ENCODE peak calls at places on chromosome 6, in four cellular contexts. L is H1, I is GM12878, B is K562. K is an unnamed sample.

GRCh38 chr6:152277826-152278247 is 359.3 kb downstream of the SYNE1 start:
- DNase-seq in B (no peak), I (no peak), L (no peak), K (no peak)

GRCh38 chr6:22343864-22344263 is 47.0 kb upstream of the PRL start:
- DNase-seq in I (no peak), L (no peak), B (no peak), K (no peak)

GRCh38 chr6:19892250-19892649 is 55.1 kb downstream of the ID4 start:
- DNase-seq in I (no peak), B (no peak), L (no peak), K (peak)

GRCh38 chr6:89268776-89269175 is 46.3 kb downstream of the GABRR2 start:
- DNase-seq in B (peak), L (no peak), I (no peak), K (no peak)

GRCh38 chr6:28953039-28953872 is 29.5 kb upstream of the TRIM27 start:
- DNase-seq in L (peak), I (peak), B (peak), K (peak)

GRCh38 chr6:110814488-110815259 is 595 bp downstream of the CDK19 start:
- DNase-seq in L (no peak), B (peak), I (no peak), K (no peak)

GRCh38 chr6:168956884-168957730 is 296.5 kb downstream of the THBS2 start:
- DNase-seq in B (peak), L (peak), I (no peak), K (peak)

GRCh38 chr6:125953502-125953875 is 3.1 kb upstream of the HINT3 start:
- DNase-seq in I (no peak), L (no peak), B (no peak), K (no peak)

GRCh38 chr6:112626468-112627082 is 279.4 kb downstream of the RFPL4B start:
- DNase-seq in B (peak), I (no peak), L (no peak), K (no peak)

GRCh38 chr6:118980063-118980462 is 45.1 kb upstream of the MCM9 start:
- DNase-seq in I (no peak), B (no peak), L (no peak), K (no peak)

GRCh38 chr6:13278184-13278583 is 50.2 kb downstream of the TBC1D7 start:
- DNase-seq in I (no peak), L (peak), B (peak), K (no peak)

GRCh38 chr6:35082046-35082732 is 59.0 kb downstream of the TCP11 start:
- DNase-seq in B (no peak), L (no peak), I (no peak), K (no peak)

GRCh38 chr6:18260448-18261106 is 3.8 kb downstream of the DEK start:
- DNase-seq in L (no peak), B (no peak), I (peak), K (no peak)

GRCh38 chr6:37594895-37595294 is 95.2 kb upstream of the CCDC167 start:
- DNase-seq in I (no peak), B (no peak), L (no peak), K (no peak)

GRCh38 chr6:122747573-122747972 is 31.9 kb upstream of the FABP7 start:
- DNase-seq in I (no peak), L (no peak), B (no peak), K (no peak)

GRCh38 chr6:83057705-83058321 is 7.8 kb downstream of the UBE3D start:
- DNase-seq in L (no peak), B (peak), I (no peak), K (peak)

GRCh38 chr6:146851837-146852236 is 253.1 kb downstream of the ADGB start:
- DNase-seq in B (no peak), I (no peak), L (no peak), K (no peak)

GRCh38 chr6:148235446-148235845 is 107.2 kb upstream of the SASH1 start:
- DNase-seq in L (no peak), I (no peak), B (no peak), K (no peak)

GRCh38 chr6:4351857-4352669 is 216.7 kb upstream of the ECI2 start:
- DNase-seq in L (no peak), B (peak), I (no peak), K (peak)

GRCh38 chr6:159464827-159465226 is 228.2 kb downstream of the SOD2 start:
- DNase-seq in B (no peak), I (no peak), L (no peak), K (no peak)

GRCh38 chr6:12719017-12719416 is 2.5 kb downstream of the PHACTR1 start:
- DNase-seq in I (no peak), L (no peak), B (no peak), K (no peak)

GRCh38 chr6:15678514-15678913 is 15.7 kb upstream of the DTNBP1 start:
- DNase-seq in L (no peak), B (no peak), I (no peak), K (no peak)

GRCh38 chr6:24996145-24996836 is 60.5 kb upstream of the RIPOR2 start:
- DNase-seq in I (no peak), L (no peak), B (no peak), K (no peak)

GRCh38 chr6:134235937-134236751 is 81.8 kb downstream of the SGK1 start:
- DNase-seq in I (peak), L (no peak), B (peak), K (no peak)

GRCh38 chr6:130852844-130853554 is 25.8 kb downstream of the SMLR1 start:
- DNase-seq in L (no peak), B (no peak), I (no peak), K (no peak)

GRCh38 chr6:136525586-136526195 is 24.5 kb downstream of the MAP7 start:
- DNase-seq in L (no peak), I (no peak), B (peak), K (no peak)

GRCh38 chr6:131958551-131959470 is 7.6 kb upstream of the CCN2 start:
- DNase-seq in B (no peak), L (no peak), I (no peak), K (no peak)

GRCh38 chr6:108655840-108656650 is 95.3 kb downstream of the FOXO3 start:
- DNase-seq in I (no peak), B (no peak), L (no peak), K (no peak)

GRCh38 chr6:51513891-51514290 is 573.5 kb downstream of the PKHD1 start:
- DNase-seq in I (no peak), L (no peak), B (no peak), K (no peak)

GRCh38 chr6:22141271-22141745 is 155.5 kb downstream of the PRL start:
- DNase-seq in B (no peak), L (no peak), I (no peak), K (no peak)

GRCh38 chr6:138162104-138162946 is 586 bp downstream of the ARFGEF3 start:
- DNase-seq in B (no peak), I (no peak), L (no peak), K (no peak)

GRCh38 chr6:144661101-144661806 is 376.1 kb downstream of the UTRN start:
- DNase-seq in L (no peak), B (no peak), I (no peak), K (no peak)

GRCh38 chr6:46993846-46994245 is 48.3 kb downstream of the ADGRF1 start:
- DNase-seq in B (no peak), I (no peak), L (no peak), K (peak)

GRCh38 chr6:42764883-42765653 is 16.8 kb upstream of the BICRAL start:
- DNase-seq in I (no peak), B (no peak), L (no peak), K (no peak)

GRCh38 chr6:32816746-32817204 is at the start of gene HLA-DOB:
- DNase-seq in L (no peak), B (no peak), I (no peak), K (peak)

GRCh38 chr6:161694995-161695394 is 421.1 kb upstream of the AGPAT4 start:
- DNase-seq in I (no peak), B (peak), L (no peak), K (peak)
- TF ChIP-seq ZNF274 in I (no peak), B (no peak), L (no peak), K (no peak)

GRCh38 chr6:139973602-139974373 is 599.3 kb upstream of the CITED2 start:
- DNase-seq in B (peak), I (no peak), L (no peak), K (no peak)
- TF ChIP-seq EGR1 in B (no peak), I (no peak), L (no peak), K (no peak)

GRCh38 chr6:149513915-149514314 is 29.1 kb upstream of the ZC3H12D start:
- DNase-seq in B (no peak), L (no peak), I (no peak), K (no peak)
- TF ChIP-seq ZNF274 in B (no peak), L (no peak), I (no peak), K (no peak)

DNA sequence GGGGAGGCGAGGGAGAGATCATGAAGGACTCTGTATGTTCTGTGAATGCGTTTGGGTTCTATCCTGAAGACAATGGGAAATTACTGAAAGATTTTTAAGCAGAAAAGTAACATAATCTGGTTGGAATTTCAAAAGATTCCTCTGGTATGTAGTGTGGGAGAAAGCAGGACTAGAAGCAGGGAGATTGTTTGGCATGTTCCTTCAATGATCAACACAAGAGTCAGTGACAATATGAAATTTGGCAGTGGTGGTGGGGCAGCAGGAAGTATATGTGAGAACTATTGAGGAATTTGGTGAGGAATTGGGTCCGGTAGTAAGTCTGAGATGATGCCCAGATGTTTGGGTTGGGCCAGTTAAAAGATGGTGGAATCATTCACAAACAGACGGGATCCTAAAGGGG is 348.7 kb downstream of the CD83 start:
- DNase-seq in B (no peak), I (no peak), L (no peak), K (no peak)
- TF ChIP-seq EGR1 in B (no peak), I (no peak), L (no peak), K (no peak)

GRCh38 chr6:155374681-155375080 is 60.4 kb upstream of the TFB1M start:
- DNase-seq in B (no peak), I (no peak), L (no peak), K (no peak)

GRCh38 chr6:155378724-155379123 is 64.4 kb upstream of the TFB1M start:
- DNase-seq in B (no peak), I (no peak), L (no peak), K (no peak)

GRCh38 chr6:155378284-155378683 is 64.0 kb upstream of the TFB1M start:
- DNase-seq in L (no peak), B (no peak), I (no peak), K (no peak)

GRCh38 chr6:155380666-155381332 is 66.5 kb upstream of the TFB1M start:
- DNase-seq in L (no peak), I (no peak), B (no peak), K (no peak)

GRCh38 chr6:155377061-155377460 is 62.8 kb upstream of the TFB1M start:
- DNase-seq in B (no peak), I (no peak), L (no peak), K (no peak)
- TF ChIP-seq ZNF274 in B (no peak), I (no peak), L (no peak), K (no peak)